ENCODE peak calls at places on chromosomes 4 and X, in eight cellular contexts. A is activated CD8-positive, alpha-beta T cell treated with anti-CD3 and anti-CD28 coated beads for 36 hours; R is psoas muscle; H is fibroblast of lung; T is CD4-positive, alpha-beta T cell; K is GM10248; W is AG10803; Z is fibroblast of mammary gland. V is an unnamed sample.
A peak's percentile ranks its signal among the peaks of the same experiment; 100 is the strongest.

GRCh38 chrX:51608071-51608470 is 10.6 kb downstream of the CENPVL3 start:
- DNase-seq in A (peak; percentile 23), R (no peak), H (no peak), T (no peak), K (no peak), W (peak; percentile 35), Z (peak; percentile 84), V (no peak)

GRCh38 chr4:42906906-42907774 is 14.6 kb downstream of the GRXCR1 start:
- DNase-seq in A (no peak), R (no peak), H (no peak), T (no peak), K (no peak), W (no peak), Z (no peak), V (no peak)

GRCh38 chrX:154120567-154120966 is 23.1 kb upstream of the MECP2 start:
- DNase-seq in A (no peak), R (no peak), H (no peak), T (no peak), K (no peak), W (no peak), Z (no peak), V (no peak)

GRCh38 chrX:50168305-50168704 is 32.5 kb downstream of the AKAP4 start:
- DNase-seq in A (no peak), R (no peak), H (no peak), T (no peak), K (no peak), W (no peak), Z (peak; percentile 34), V (no peak)

GRCh38 chr4:128770807-128771206 is 38.7 kb upstream of the JADE1 start:
- DNase-seq in A (no peak), R (no peak), H (no peak), T (no peak), K (no peak), W (peak; percentile 14), Z (no peak), V (no peak)

GRCh38 chr4:182325397-182325796 is 82.2 kb downstream of the TENM3 start:
- DNase-seq in A (no peak), R (no peak), H (no peak), T (no peak), K (no peak), W (no peak), Z (no peak), V (no peak)

GRCh38 chrX:130893356-130894085 is 9.5 kb downstream of the ENOX2 start:
- DNase-seq in A (no peak), R (no peak), H (peak; percentile 44), T (no peak), K (no peak), W (no peak), Z (peak; percentile 51), V (no peak)

GRCh38 chr4:46931981-46932380 is 22.9 kb upstream of the COX7B2 start:
- DNase-seq in A (peak; percentile 43), R (no peak), H (peak; percentile 76), T (no peak), K (peak; percentile 15), W (no peak), Z (peak; percentile 36), V (peak; percentile 32)

GRCh38 chrX:44675364-44676024 is 132.8 kb upstream of the FUNDC1 start:
- DNase-seq in A (no peak), R (peak; percentile 57), H (peak; percentile 95), T (no peak), K (no peak), W (peak; percentile 91), Z (peak; percentile 97), V (peak; percentile 76)

GRCh38 chr4:177687117-177687516 is 244.9 kb upstream of the AGA start:
- DNase-seq in A (no peak), R (no peak), H (no peak), T (no peak), K (no peak), W (no peak), Z (no peak), V (no peak)

GRCh38 chr4:177680308-177680707 is 238.1 kb upstream of the AGA start:
- DNase-seq in A (no peak), R (no peak), H (no peak), T (no peak), K (peak; percentile 12), W (no peak), Z (no peak), V (no peak)

DNA sequence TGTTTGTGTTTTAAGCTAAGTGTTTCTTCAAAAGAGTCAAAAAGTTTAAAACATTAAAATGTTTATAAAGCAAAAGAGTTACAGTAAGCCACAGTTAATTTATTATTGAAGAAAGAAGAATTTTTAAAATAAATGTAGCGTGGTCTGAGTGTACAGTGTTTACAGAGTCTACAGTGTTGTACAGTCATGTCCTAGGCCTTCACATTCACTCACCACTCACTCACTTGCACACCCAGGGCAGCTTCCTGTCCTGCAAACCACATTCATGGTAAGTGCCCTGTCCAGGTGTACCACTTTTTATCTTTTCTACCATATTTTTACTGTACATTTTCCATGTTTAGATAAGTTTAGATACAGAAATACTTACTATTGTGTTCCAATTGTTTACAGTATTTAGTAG is 239.7 kb upstream of the AGA start:
- DNase-seq in A (no peak), R (no peak), H (no peak), T (no peak), K (no peak), W (no peak), Z (no peak), V (no peak)
- TF ChIP-seq CTCF in A (no peak), R (no peak), H (no peak), T (no peak), K (no peak), W (no peak), Z (no peak), V (no peak)

DNA sequence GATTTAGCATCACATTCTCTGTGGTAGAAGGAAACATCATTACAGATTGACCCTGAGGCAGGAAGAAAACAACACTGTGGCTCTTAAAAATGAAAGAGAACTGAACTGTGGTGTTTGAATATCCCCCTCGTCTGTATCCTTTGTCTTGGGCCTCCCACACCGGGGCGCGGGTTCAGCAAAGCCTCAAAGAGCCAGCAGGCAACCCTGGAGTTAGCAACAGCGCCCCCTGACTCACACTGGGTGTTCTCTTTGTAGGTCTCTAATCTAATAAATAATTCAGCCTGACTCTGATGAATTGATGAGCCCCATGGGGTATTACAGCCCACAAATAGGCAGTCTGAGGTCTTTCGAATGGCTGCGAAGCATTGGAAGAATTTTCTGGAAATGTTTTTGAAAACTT is 46.1 kb upstream of the CTSO start:
- DNase-seq in A (peak; percentile 19), R (peak; percentile 37), H (peak; percentile 3), T (no peak), K (peak; percentile 12), W (no peak), Z (peak; percentile 29), V (no peak)
- TF ChIP-seq CTCF in A (no peak), R (no peak), H (peak; percentile 17), T (no peak), K (peak; percentile 43), W (peak; percentile 17), Z (peak; percentile 41), V (peak; percentile 53)

DNA sequence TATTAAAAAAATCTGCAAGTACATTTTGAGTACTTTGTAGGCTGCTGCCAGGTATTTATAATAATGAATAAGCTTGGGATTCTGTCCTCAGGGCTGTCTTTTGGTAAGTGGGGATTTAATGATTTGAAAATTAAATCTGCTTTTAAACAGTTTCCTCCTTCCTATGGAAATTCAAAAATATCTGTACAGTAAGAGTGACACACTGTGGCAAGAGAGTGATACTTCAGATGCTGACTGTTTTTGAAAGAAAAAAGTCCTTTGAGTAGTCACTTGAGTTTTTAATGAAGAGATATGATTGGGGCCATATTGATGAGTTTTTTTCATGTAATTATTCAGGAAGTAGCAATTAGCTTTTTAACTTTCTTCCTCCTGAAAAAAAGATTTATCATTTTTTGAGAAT is 49.2 kb downstream of the SMARCAD1 start:
- DNase-seq in A (no peak), R (no peak), H (peak; percentile 19), T (no peak), K (no peak), W (no peak), Z (peak; percentile 8), V (no peak)
- TF ChIP-seq CTCF in A (no peak), R (no peak), H (peak; percentile 38), T (no peak), K (peak; percentile 41), W (peak; percentile 30), Z (peak; percentile 21), V (no peak)

GRCh38 chr4:2237267-2237666 is 4.7 kb downstream of the HAUS3 start:
- DNase-seq in A (no peak), R (no peak), H (no peak), T (no peak), K (no peak), W (no peak), Z (no peak), V (no peak)
- TF ChIP-seq CTCF in A (no peak), R (no peak), H (no peak), T (no peak), K (no peak), W (no peak), Z (no peak), V (no peak)

V was measured in astrocyte of the cerebellum.